ENCODE peak calls at places on chromosome 22, in ten cellular contexts. B is glomerular endothelial cell; X is OCI-M1; V is psoas muscle; W is NCI-H1436; O is stimulated activated CD4-positive, alpha-beta T cell treated with anti-CD3 and anti-CD28 coated beads, Interleukin-4, amount 100 ng/mL, for 4 hours; T is AG04450; Z is iPS-NIHi11; F is HTR-8/SVneo; P is activated naive CD4-positive, alpha-beta T cell. M is an unnamed sample.

GRCh38 chr22:38879102-38879729 is 7.2 kb upstream of the CBX6 start:
- DNase-seq in B (no peak), X (no peak), V (no peak), W (peak; percentile 35), O (no peak), T (no peak), Z (no peak), F (no peak), P (no peak), M (no peak)

GRCh38 chr22:47000888-47001287 is 238.4 kb downstream of the TBC1D22A start:
- DNase-seq in B (no peak), X (no peak), V (no peak), W (no peak), O (no peak), T (no peak), Z (no peak), F (no peak), P (no peak), M (no peak)

GRCh38 chr22:50581950-50582561 is 593 bp downstream of the CHKB start:
- DNase-seq in B (no peak), X (peak; percentile 44), V (no peak), W (no peak), O (peak; percentile 6), T (no peak), Z (peak; percentile 89), F (no peak), P (no peak), M (no peak)

GRCh38 chr22:44730034-44730433 is 22.3 kb upstream of the ARHGAP8 start:
- DNase-seq in B (no peak), X (no peak), V (peak; percentile 51), W (no peak), O (no peak), T (no peak), Z (no peak), F (no peak), P (no peak), M (no peak)

GRCh38 chr22:37610480-37611148 is 2.0 kb downstream of the GGA1 start:
- DNase-seq in B (no peak), X (peak; percentile 65), V (no peak), W (no peak), O (no peak), T (no peak), Z (no peak), F (no peak), P (no peak), M (no peak)

GRCh38 chr22:31944700-31945477 is 554 bp downstream of the YWHAH start:
- DNase-seq in B (no peak), X (peak; percentile 52), V (peak; percentile 80), W (no peak), O (peak; percentile 19), T (no peak), Z (peak; percentile 72), F (no peak), P (no peak), M (no peak)

GRCh38 chr22:40819741-40820140 is 595 bp upstream of the SLC25A17 start:
- DNase-seq in B (no peak), X (peak; percentile 68), V (no peak), W (peak; percentile 4), O (no peak), T (no peak), Z (no peak), F (no peak), P (no peak), M (no peak)

GRCh38 chr22:23289851-23290724 is 109.8 kb downstream of the BCR start:
- DNase-seq in B (no peak), X (peak; percentile 73), V (peak; percentile 73), W (no peak), O (peak; percentile 24), T (no peak), Z (peak; percentile 96), F (peak; percentile 30), P (peak; percentile 45), M (peak; percentile 33)

GRCh38 chr22:50059881-50060262 is 1.8 kb upstream of the TTLL8 start:
- DNase-seq in B (no peak), X (no peak), V (no peak), W (no peak), O (no peak), T (no peak), Z (no peak), F (no peak), P (no peak), M (no peak)

GRCh38 chr22:49736538-49736937 is 91.1 kb downstream of the BRD1 start:
- DNase-seq in B (no peak), X (no peak), V (no peak), W (no peak), O (no peak), T (no peak), Z (no peak), F (no peak), P (no peak), M (no peak)

GRCh38 chr22:28706845-28707244 is 27.2 kb upstream of the TTC28 start:
- DNase-seq in B (no peak), X (no peak), V (no peak), W (no peak), O (no peak), T (no peak), Z (no peak), F (no peak), P (no peak), M (no peak)

GRCh38 chr22:44111562-44112155 is 69.1 kb upstream of the PARVG start:
- DNase-seq in B (no peak), X (no peak), V (peak; percentile 23), W (no peak), O (no peak), T (no peak), Z (no peak), F (no peak), P (no peak), M (no peak)

GRCh38 chr22:22881116-22882032 is 6.2 kb upstream of the IGLL5 start:
- DNase-seq in B (no peak), X (no peak), V (no peak), W (no peak), O (no peak), T (no peak), Z (no peak), F (no peak), P (no peak), M (no peak)

GRCh38 chr22:28983190-28983589 is 78.4 kb downstream of the C22orf31 start:
- DNase-seq in B (no peak), X (no peak), V (no peak), W (no peak), O (no peak), T (no peak), Z (no peak), F (no peak), P (no peak), M (no peak)

GRCh38 chr22:48567213-48567975 is 1260.3 kb downstream of the BRD1 start:
- DNase-seq in B (no peak), X (peak; percentile 84), V (peak; percentile 23), W (no peak), O (no peak), T (no peak), Z (no peak), F (no peak), P (no peak), M (no peak)

GRCh38 chr22:29096736-29097669 is 24.2 kb downstream of the KREMEN1 start:
- DNase-seq in B (no peak), X (peak; percentile 90), V (no peak), W (no peak), O (no peak), T (no peak), Z (peak; percentile 23), F (no peak), P (no peak), M (no peak)

GRCh38 chr22:37179622-37180420 is 8.2 kb downstream of the C1QTNF6 start:
- DNase-seq in B (no peak), X (no peak), V (peak; percentile 57), W (no peak), O (no peak), T (no peak), Z (peak; percentile 7), F (no peak), P (no peak), M (no peak)

GRCh38 chr22:23248583-23248982 is 68.3 kb downstream of the BCR start:
- DNase-seq in B (no peak), X (peak; percentile 38), V (peak; percentile 20), W (no peak), O (no peak), T (no peak), Z (peak; percentile 76), F (no peak), P (no peak), M (no peak)